ENCODE peak calls at places on chromosome X, in six cellular contexts. J is hypothalamus, O is mammary epithelial cell, C is mucosa of gallbladder, D is iris pigment epithelial cell, Q is anterior cingulate cortex. M is an unnamed sample.

GRCh38 chrX:7390446-7390845 is 242.5 kb upstream of the PUDP start:
- DNase-seq in O (no peak), C (no peak), D (no peak), J (no peak), Q (no peak), M (no peak)

GRCh38 chrX:12751887-12752286 is 39.3 kb upstream of the PRPS2 start:
- DNase-seq in D (no peak), J (no peak), C (peak), O (no peak), Q (no peak), M (no peak)

GRCh38 chrX:39848900-39849299 is 248.9 kb downstream of the BCOR start:
- DNase-seq in C (no peak), Q (no peak), J (no peak), O (no peak), D (peak), M (no peak)

GRCh38 chrX:77432998-77433397 is 14.2 kb upstream of the FGF16 start:
- DNase-seq in D (no peak), Q (no peak), O (no peak), J (no peak), C (no peak), M (no peak)

GRCh38 chrX:19739683-19740082 is 147.7 kb downstream of the SH3KBP1 start:
- DNase-seq in Q (no peak), D (peak), O (peak), C (peak), J (no peak), M (no peak)

GRCh38 chrX:23008431-23009099 is 8.8 kb downstream of the DDX53 start:
- DNase-seq in C (no peak), Q (no peak), J (no peak), D (peak), O (no peak), M (no peak)

GRCh38 chrX:152658302-152658701 is 20.6 kb downstream of the GABRQ start:
- DNase-seq in Q (no peak), D (no peak), C (no peak), J (no peak), O (no peak), M (no peak)

GRCh38 chrX:119990409-119990994 is 47.0 kb upstream of the NKAP start:
- DNase-seq in J (no peak), O (no peak), D (no peak), Q (no peak), C (no peak), M (no peak)

GRCh38 chrX:115609621-115610020 is 48.6 kb downstream of the PLS3 start:
- DNase-seq in C (no peak), D (no peak), J (no peak), O (no peak), Q (no peak), M (no peak)

GRCh38 chrX:4225086-4225485 is 511.6 kb upstream of the PRKX start:
- DNase-seq in D (no peak), J (no peak), C (no peak), O (no peak), Q (no peak), M (no peak)

GRCh38 chrX:16931371-16931770 is 15.1 kb upstream of the REPS2 start:
- DNase-seq in J (no peak), Q (no peak), D (no peak), O (no peak), C (no peak), M (peak)

GRCh38 chrX:104432321-104432720 is 133.7 kb upstream of the IL1RAPL2 start:
- DNase-seq in Q (no peak), O (peak), C (peak), J (no peak), D (no peak), M (no peak)

GRCh38 chrX:107117993-107118321 is 665 bp downstream of the RBM41 start:
- DNase-seq in C (no peak), O (no peak), Q (no peak), J (no peak), D (peak), M (no peak)

GRCh38 chrX:86002076-86002896 is 45.1 kb downstream of the CHM start:
- DNase-seq in Q (no peak), C (peak), J (no peak), O (peak), D (peak), M (no peak)

GRCh38 chrX:151702741-151703352 is 7.6 kb downstream of the PRRG3 start:
- DNase-seq in J (no peak), Q (no peak), C (no peak), O (no peak), D (no peak), M (no peak)

GRCh38 chrX:132023896-132024386 is 839 bp downstream of the STK26 start:
- DNase-seq in Q (no peak), C (no peak), J (no peak), D (no peak), O (peak), M (no peak)

GRCh38 chrX:47607091-47607490 is 12.6 kb downstream of the SYN1 start:
- DNase-seq in D (peak), O (no peak), C (no peak), J (no peak), Q (no peak), M (no peak)

GRCh38 chrX:118553042-118553714 is 57.6 kb downstream of the DOCK11 start:
- DNase-seq in C (no peak), O (no peak), J (no peak), D (no peak), Q (no peak), M (no peak)

GRCh38 chrX:74492720-74493201 is 71.5 kb downstream of the SLC16A2 start:
- DNase-seq in J (no peak), D (no peak), O (no peak), Q (no peak), C (no peak), M (no peak)

GRCh38 chrX:8987672-8988250 is 46.2 kb downstream of the FAM9B start:
- DNase-seq in J (no peak), O (no peak), D (no peak), Q (no peak), C (no peak), M (no peak)

GRCh38 chrX:16282209-16282608 is 114.9 kb downstream of the MAGEB17 start:
- DNase-seq in J (no peak), D (no peak), O (no peak), C (no peak), Q (no peak), M (no peak)

GRCh38 chrX:11113731-11114130 is 2.6 kb downstream of the HCCS start:
- DNase-seq in J (no peak), D (peak), C (no peak), Q (no peak), O (no peak), M (no peak)

GRCh38 chrX:12802741-12803140 is 11.5 kb downstream of the PRPS2 start:
- DNase-seq in J (no peak), D (no peak), O (no peak), Q (no peak), C (no peak), M (no peak)

GRCh38 chrX:137432609-137433008 is 133.3 kb upstream of the ZIC3 start:
- DNase-seq in D (peak), C (no peak), Q (no peak), J (no peak), O (no peak), M (no peak)

GRCh38 chrX:15737957-15738685 is at the start of gene CA5B:
- DNase-seq in C (peak), J (peak), Q (peak), D (peak), O (peak), M (peak)

GRCh38 chrX:116607766-116608165 is 145.0 kb upstream of the CT83 start:
- DNase-seq in C (no peak), J (no peak), O (peak), Q (no peak), D (peak), M (no peak)

GRCh38 chrX:53695901-53696300 is 9.4 kb upstream of the HUWE1 start:
- DNase-seq in Q (no peak), C (no peak), J (peak), D (no peak), O (no peak), M (no peak)

GRCh38 chrX:104288961-104289360 is 34.2 kb upstream of the ESX1 start:
- DNase-seq in Q (no peak), C (no peak), J (no peak), D (no peak), O (no peak), M (no peak)

GRCh38 chrX:19670321-19670750 is 155.0 kb upstream of the MAP3K15 start:
- DNase-seq in O (no peak), C (no peak), D (peak), J (no peak), Q (no peak), M (no peak)